ENCODE peak calls at places on chromosomes 7 and 10, in nine cellular contexts. R, J, U, Z, D, L, P, C and T are unnamed samples.

GRCh38 chr7:93164766-93165165 is 16.6 kb upstream of the SAMD9L start:
- DNase-seq in R (no peak), J (no peak), U (no peak), Z (no peak), D (no peak), L (no peak), P (no peak), C (no peak), T (no peak)

GRCh38 chr7:86469680-86470295 is 173.9 kb upstream of the GRM3 start:
- DNase-seq in R (no peak), J (peak; percentile 63), U (no peak), Z (no peak), D (peak; percentile 78), L (no peak), P (peak; percentile 96), C (no peak), T (peak; percentile 61)

GRCh38 chr7:143345428-143345900 is 17.0 kb downstream of the FAM131B start:
- DNase-seq in R (peak; percentile 48), J (peak; percentile 55), U (peak; percentile 29), Z (peak; percentile 56), D (peak; percentile 86), L (peak; percentile 75), P (peak; percentile 95), C (peak; percentile 76), T (peak; percentile 65)

GRCh38 chr7:87627634-87627994 is 584 bp upstream of the RUNDC3B start:
- DNase-seq in R (peak; percentile 16), J (no peak), U (no peak), Z (peak; percentile 81), D (no peak), L (peak; percentile 45), P (peak; percentile 51), C (peak; percentile 54), T (no peak)

GRCh38 chr7:100080895-100081534 is 508 bp downstream of the ZNF3 start:
- DNase-seq in R (no peak), J (peak; percentile 31), U (no peak), Z (no peak), D (peak; percentile 39), L (no peak), P (peak; percentile 61), C (no peak), T (peak; percentile 43)

GRCh38 chr10:11024596-11024995 is 6.9 kb downstream of the CELF2 start:
- DNase-seq in R (no peak), J (peak; percentile 77), U (no peak), Z (no peak), D (no peak), L (no peak), P (no peak), C (no peak), T (no peak)

GRCh38 chr7:118477026-118477425 is 252.5 kb downstream of the ANKRD7 start:
- DNase-seq in R (no peak), J (no peak), U (no peak), Z (no peak), D (no peak), L (no peak), P (no peak), C (no peak), T (no peak)

GRCh38 chr10:62017141-62017870 is 115.8 kb downstream of the ARID5B start:
- DNase-seq in R (no peak), J (no peak), U (no peak), Z (no peak), D (no peak), L (no peak), P (no peak), C (no peak), T (no peak)

GRCh38 chr7:76217942-76218566 is 16.4 kb downstream of the SRRM3 start:
- DNase-seq in R (no peak), J (no peak), U (no peak), Z (no peak), D (no peak), L (no peak), P (no peak), C (no peak), T (no peak)

GRCh38 chr10:110480387-110480786 is 17.3 kb upstream of the DUSP5 start:
- DNase-seq in R (no peak), J (no peak), U (no peak), Z (no peak), D (no peak), L (no peak), P (no peak), C (no peak), T (no peak)

GRCh38 chr10:103856497-103857175 is 1.3 kb upstream of the SH3PXD2A start:
- DNase-seq in R (no peak), J (no peak), U (no peak), Z (no peak), D (no peak), L (no peak), P (no peak), C (no peak), T (no peak)
- H3K4me3 ChIP-seq in R (no peak overlapping the region), J (no peak overlapping the region), U (peak overlapping the region; percentile 87), Z (no peak overlapping the region), D (peak overlapping the region; percentile 51), L (no peak overlapping the region), P (peak overlapping the region; percentile 92), C (no peak overlapping the region), T (no peak overlapping the region)

GRCh38 chr7:132709971-132710567 is 133.8 kb upstream of the PLXNA4 start:
- DNase-seq in R (no peak), J (peak; percentile 59), U (no peak), Z (no peak), D (peak; percentile 41), L (no peak), P (peak; percentile 74), C (no peak), T (peak; percentile 31)

GRCh38 chr7:132708501-132708900 is 132.2 kb upstream of the PLXNA4 start:
- DNase-seq in R (no peak), J (no peak), U (no peak), Z (no peak), D (no peak), L (no peak), P (no peak), C (no peak), T (no peak)

GRCh38 chr7:132713893-132714292 is 137.6 kb upstream of the PLXNA4 start:
- DNase-seq in R (no peak), J (no peak), U (no peak), Z (no peak), D (no peak), L (no peak), P (no peak), C (no peak), T (no peak)
- H3K4me1 ChIP-seq in R (no peaks in the 10 kb centered on the region), J (no peaks in the 10 kb centered on the region), U (no peaks in the 10 kb centered on the region), Z (no peaks in the 10 kb centered on the region), D (no peaks in the 10 kb centered on the region), L (no peaks in the 10 kb centered on the region), P (no peaks in the 10 kb centered on the region), C (no peaks in the 10 kb centered on the region), T (no peaks in the 10 kb centered on the region)

GRCh38 chr7:121214652-121215051 is 114.1 kb upstream of the WNT16 start:
- DNase-seq in R (no peak), J (no peak), U (no peak), Z (no peak), D (no peak), L (no peak), P (no peak), C (no peak), T (no peak)

GRCh38 chr7:121205777-121206176 is 123.0 kb upstream of the WNT16 start:
- DNase-seq in R (no peak), J (no peak), U (no peak), Z (no peak), D (no peak), L (no peak), P (no peak), C (no peak), T (no peak)

GRCh38 chr7:121212031-121212430 is 116.8 kb upstream of the WNT16 start:
- DNase-seq in R (no peak), J (no peak), U (no peak), Z (no peak), D (no peak), L (no peak), P (no peak), C (no peak), T (no peak)

DNA sequence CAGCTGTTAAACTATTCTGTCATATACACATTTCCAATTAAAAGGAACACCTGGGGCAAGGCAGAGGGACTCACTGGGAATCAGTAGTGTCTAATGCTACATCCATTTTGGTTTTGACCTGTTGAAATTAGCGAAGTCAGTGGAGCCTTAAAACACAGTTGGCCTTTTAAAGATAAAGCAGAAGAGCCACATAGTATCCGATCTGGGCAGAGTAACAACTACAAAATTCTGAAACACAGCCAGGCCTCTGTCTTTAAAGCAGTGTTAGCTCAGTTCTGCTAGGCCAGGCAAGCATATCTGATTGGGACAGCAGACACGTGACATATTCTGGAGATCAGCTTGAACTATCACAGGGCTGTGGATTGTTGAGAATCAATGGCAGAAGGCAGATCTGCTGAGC is 117.5 kb upstream of the WNT16 start:
- DNase-seq in R (no peak), J (no peak), U (no peak), Z (no peak), D (no peak), L (no peak), P (no peak), C (no peak), T (no peak)
- H3K4me3 ChIP-seq in R (no peak overlapping the region), J (no peak overlapping the region), U (no peak overlapping the region), Z (no peak overlapping the region), D (no peak overlapping the region), L (no peak overlapping the region), P (no peak overlapping the region), C (no peak overlapping the region), T (no peak overlapping the region)

DNA sequence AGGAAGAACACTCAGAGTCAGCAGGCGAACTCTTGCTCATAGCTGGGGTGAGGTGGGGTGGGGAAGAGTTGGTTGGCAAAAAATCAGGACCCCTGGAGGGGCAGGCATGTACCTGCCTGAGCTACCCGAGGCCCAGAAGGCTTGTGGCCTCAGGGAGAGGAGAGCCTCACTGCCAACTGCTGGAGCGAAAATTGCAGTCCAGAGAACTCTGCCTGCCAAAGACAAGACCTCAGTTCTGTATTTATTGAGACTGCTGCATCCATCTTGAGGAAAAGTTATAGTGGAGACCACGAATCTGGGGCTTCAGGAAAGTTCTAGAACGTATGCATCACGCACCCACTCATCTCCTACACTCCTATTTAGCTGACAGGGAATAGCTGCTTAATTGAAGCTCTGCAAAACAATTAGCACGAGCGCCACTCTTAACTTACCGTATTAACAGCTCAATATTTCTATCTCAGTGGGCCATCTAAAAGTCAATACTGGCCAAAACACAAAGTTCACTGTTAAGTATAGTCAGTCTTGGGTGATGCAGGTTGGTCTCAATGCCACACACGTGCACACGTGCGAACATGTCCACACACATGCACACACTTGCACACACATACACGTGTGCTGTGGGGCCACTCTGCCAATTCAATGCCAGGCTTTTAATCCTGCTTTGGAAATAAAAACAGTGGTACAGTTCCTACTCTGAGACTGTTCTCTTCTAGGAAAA is 105.3 kb downstream of the GRB10 start:
- DNase-seq in R (no peak), J (no peak), U (no peak), Z (no peak), D (no peak), L (no peak), P (no peak), C (no peak), T (peak; percentile 84)
- H3K4me1 ChIP-seq in R (peaks cover 61% of the 10 kb centered on the region), J (peaks cover 10% of the 10 kb centered on the region), U (peaks cover 68% of the 10 kb centered on the region), Z (peaks cover 52% of the 10 kb centered on the region), D (no peaks in the 10 kb centered on the region), L (peaks cover 49% of the 10 kb centered on the region), P (peaks cover 30% of the 10 kb centered on the region), C (peaks cover 61% of the 10 kb centered on the region), T (peaks cover 20% of the 10 kb centered on the region)

GRCh38 chr10:44811072-44811471 is 100.1 kb upstream of the TMEM72 start:
- DNase-seq in R (no peak), J (peak; percentile 10), U (no peak), Z (no peak), D (no peak), L (no peak), P (no peak), C (no peak), T (no peak)
- H3K4me3 ChIP-seq in R (no peak overlapping the region), J (no peak overlapping the region), U (no peak overlapping the region), Z (no peak overlapping the region), D (no peak overlapping the region), L (no peak overlapping the region), P (no peak overlapping the region), C (no peak overlapping the region), T (no peak overlapping the region)

GRCh38 chr7:35729966-35730345 is 35.0 kb upstream of the HERPUD2 start:
- DNase-seq in R (no peak), J (no peak), U (no peak), Z (no peak), D (no peak), L (no peak), P (no peak), C (no peak), T (no peak)
- H3K4me1 ChIP-seq in R (peaks cover 57% of the 10 kb centered on the region), J (no peaks in the 10 kb centered on the region), U (peaks cover 42% of the 10 kb centered on the region), Z (no peaks in the 10 kb centered on the region), D (peaks cover 46% of the 10 kb centered on the region), L (peaks cover 8% of the 10 kb centered on the region), P (peaks cover 9% of the 10 kb centered on the region), C (peaks cover 44% of the 10 kb centered on the region), T (no peaks in the 10 kb centered on the region)